ENCODE peak calls at places on chromosomes 12 and 14, in seven cellular contexts. W is osteocyte, O is HFF-Myc, I is PC-3, K is stomach, S is GM10248, D is foreskin fibroblast. P is an unnamed sample.

GRCh38 chr14:82009076-82009475 is 475.4 kb upstream of the SEL1L start:
- DNase-seq in W (no peak), O (no peak), I (no peak), K (no peak), S (no peak), D (no peak), P (no peak)

GRCh38 chr12:100141998-100142850 is 450 bp downstream of the BLTP3B start:
- DNase-seq in W (no peak), O (no peak), I (peak; percentile 13), K (peak; percentile 75), S (peak; percentile 39), D (peak; percentile 44), P (peak; percentile 52)

GRCh38 chr14:105452963-105453362 is 21.7 kb upstream of the CRIP2 start:
- DNase-seq in W (no peak), O (no peak), I (no peak), K (no peak), S (no peak), D (no peak), P (no peak)

GRCh38 chr14:93676416-93676958 is 111.8 kb downstream of the PRIMA1 start:
- DNase-seq in W (no peak), O (no peak), I (no peak), K (no peak), S (no peak), D (no peak), P (no peak)

GRCh38 chr12:6369916-6370575 is 5.3 kb downstream of the SCNN1A start:
- DNase-seq in W (no peak), O (no peak), I (no peak), K (no peak), S (no peak), D (peak; percentile 54), P (no peak)

GRCh38 chr14:31340297-31341063 is 79.9 kb downstream of the HEATR5A start:
- DNase-seq in W (no peak), O (no peak), I (peak; percentile 66), K (no peak), S (no peak), D (no peak), P (no peak)

GRCh38 chr14:61322799-61323290 is 1.5 kb downstream of the PRKCH start:
- DNase-seq in W (no peak), O (no peak), I (peak; percentile 89), K (no peak), S (no peak), D (peak; percentile 22), P (no peak)

GRCh38 chr12:85466906-85467305 is 186.9 kb downstream of the ALX1 start:
- DNase-seq in W (no peak), O (no peak), I (peak; percentile 66), K (no peak), S (no peak), D (peak; percentile 46), P (no peak)

GRCh38 chr12:98618952-98619351 is 25.5 kb downstream of the SLC25A3 start:
- DNase-seq in W (no peak), O (no peak), I (no peak), K (no peak), S (no peak), D (peak; percentile 63), P (no peak)

GRCh38 chr12:116241157-116241772 is 36.2 kb downstream of the MED13L start:
- DNase-seq in W (no peak), O (no peak), I (peak; percentile 73), K (no peak), S (no peak), D (no peak), P (no peak)

GRCh38 chr14:101502761-101503392 is 58.4 kb upstream of the DIO3 start:
- DNase-seq in W (no peak), O (no peak), I (no peak), K (peak; percentile 19), S (no peak), D (no peak), P (no peak)

GRCh38 chr12:57545809-57546437 is 1.1 kb downstream of the DCTN2 start:
- DNase-seq in W (no peak), O (no peak), I (peak; percentile 69), K (no peak), S (no peak), D (no peak), P (no peak)

GRCh38 chr12:80271770-80272169 is 172.3 kb upstream of the PTPRQ start:
- DNase-seq in W (no peak), O (no peak), I (no peak), K (no peak), S (no peak), D (peak; percentile 31), P (no peak)

GRCh38 chr12:6310771-6311610 is 509 bp downstream of the PLEKHG6 start:
- DNase-seq in W (no peak), O (no peak), I (no peak), K (peak; percentile 40), S (no peak), D (no peak), P (no peak)

GRCh38 chr12:89235189-89235993 is 116.9 kb downstream of the DUSP6 start:
- DNase-seq in W (no peak), O (no peak), I (no peak), K (no peak), S (no peak), D (no peak), P (no peak)

GRCh38 chr14:69259531-69260245 is at the start of gene GALNT16:
- DNase-seq in W (no peak), O (no peak), I (no peak), K (peak; percentile 38), S (peak; percentile 39), D (peak; percentile 67), P (peak; percentile 72)

DNA sequence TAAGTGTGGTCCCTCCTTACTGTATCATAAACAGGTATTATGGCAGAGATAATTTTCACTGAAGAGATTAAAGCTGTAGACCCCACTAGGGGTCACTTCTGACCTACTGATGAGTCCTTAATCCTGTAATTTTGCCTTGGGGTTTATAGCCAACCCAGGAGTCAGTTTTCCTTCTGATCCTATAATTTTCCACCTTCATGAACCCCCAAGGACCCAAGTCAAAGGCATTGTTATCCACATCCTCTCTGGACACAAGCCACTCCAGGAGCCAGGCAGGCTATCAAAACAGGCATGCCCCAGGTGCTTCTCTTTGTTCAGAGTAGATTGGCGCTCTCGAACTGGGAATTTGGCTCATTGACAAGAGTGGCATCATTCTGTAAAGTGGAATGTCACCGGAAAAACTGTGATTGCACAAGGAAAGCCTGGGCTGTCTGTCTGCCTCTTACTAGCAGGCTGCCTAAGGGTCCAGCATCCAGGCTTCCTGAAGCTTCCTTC is 1523.3 kb upstream of the FLRT2 start:
- DNase-seq in W (no peak), O (no peak), I (peak; percentile 8), K (no peak), S (no peak), D (no peak), P (no peak)
- TF ChIP-seq CTCF in W (peak; percentile 28), O (no peak), I (no peak), K (no peak), S (no peak), D (no peak), P (no peak)

GRCh38 chr14:73599494-73599893 is 7.8 kb downstream of the ACOT4 start:
- DNase-seq in W (no peak), O (no peak), I (no peak), K (no peak), S (no peak), D (no peak), P (no peak)
- TF ChIP-seq CTCF in W (no peak), O (no peak), I (no peak), K (no peak), S (no peak), D (no peak), P (no peak)

GRCh38 chr12:108690191-108690518 is 41.2 kb downstream of the CORO1C start:
- DNase-seq in W (no peak), O (no peak), I (no peak), K (no peak), S (no peak), D (no peak), P (no peak)

GRCh38 chr12:108691154-108691994 is 39.9 kb downstream of the CORO1C start:
- DNase-seq in W (peak; percentile 96), O (peak; percentile 99), I (peak; percentile 100), K (peak; percentile 80), S (peak; percentile 57), D (peak; percentile 100), P (peak; percentile 62)

GRCh38 chr12:108690799-108691153 is 40.5 kb downstream of the CORO1C start:
- DNase-seq in W (no peak), O (no peak), I (no peak), K (no peak), S (no peak), D (no peak), P (no peak)

GRCh38 chr12:108691995-108692808 is 39.1 kb downstream of the CORO1C start:
- DNase-seq in W (no peak), O (no peak), I (no peak), K (no peak), S (no peak), D (peak; percentile 49), P (no peak)

DNA sequence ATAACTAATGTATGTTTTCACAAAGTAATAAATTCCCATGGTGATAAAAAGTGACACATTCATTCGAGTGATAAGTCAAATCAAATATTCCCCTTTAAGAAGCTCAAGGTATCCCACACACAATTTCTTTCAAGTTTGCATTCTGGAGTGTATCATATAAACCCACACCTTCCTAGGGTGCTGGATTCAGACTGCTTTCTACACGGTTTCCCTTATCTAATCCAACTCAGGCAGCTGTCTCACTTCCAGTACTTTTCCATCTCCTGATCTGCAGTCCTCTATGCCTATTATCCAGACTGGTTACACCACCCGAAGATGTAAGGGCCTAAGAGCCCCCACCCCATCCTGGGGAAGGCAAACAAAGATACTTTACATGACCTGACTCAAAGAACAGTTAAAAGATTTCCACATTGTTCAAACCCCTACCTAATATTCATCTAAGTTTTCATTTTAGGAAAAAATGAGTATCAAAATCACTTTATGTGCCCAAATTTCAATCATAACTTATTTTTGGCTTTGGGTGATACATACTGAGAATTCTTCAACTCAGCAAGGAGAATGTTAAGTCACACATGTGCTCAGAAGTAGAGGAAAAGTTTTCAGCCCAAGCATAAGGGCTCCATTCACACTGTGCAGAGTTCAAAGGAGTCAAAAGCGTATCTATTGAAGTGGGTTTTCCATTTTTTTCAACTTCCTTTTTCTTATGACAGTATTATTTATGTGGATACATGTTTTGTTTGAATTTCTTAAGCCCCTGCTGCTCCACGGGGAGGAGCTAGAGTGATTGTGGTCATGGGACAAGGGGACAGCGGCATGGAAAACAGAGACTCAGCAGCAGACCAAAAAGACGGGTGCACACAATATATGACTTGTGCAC is 41.8 kb downstream of the CORO1C start:
- DNase-seq in W (no peak), O (no peak), I (no peak), K (no peak), S (no peak), D (peak; percentile 63), P (no peak)
- TF ChIP-seq CTCF in W (peak; percentile 38), O (no peak), I (no peak), K (no peak), S (no peak), D (no peak), P (peak; percentile 3)

GRCh38 chr12:120366884-120367251 is 2.1 kb downstream of the MSI1 start:
- DNase-seq in W (no peak), O (no peak), I (no peak), K (no peak), S (no peak), D (no peak), P (no peak)

GRCh38 chr12:120366341-120366705 is 2.6 kb downstream of the MSI1 start:
- DNase-seq in W (no peak), O (no peak), I (no peak), K (no peak), S (no peak), D (no peak), P (no peak)

GRCh38 chr12:120367924-120368788 is 808 bp downstream of the MSI1 start:
- DNase-seq in W (no peak), O (no peak), I (no peak), K (no peak), S (no peak), D (peak; percentile 47), P (no peak)

GRCh38 chr12:120368789-120369475 is at the start of gene MSI1:
- DNase-seq in W (no peak), O (no peak), I (no peak), K (no peak), S (no peak), D (no peak), P (no peak)

GRCh38 chr12:120367252-120367923 is 1.6 kb downstream of the MSI1 start:
- DNase-seq in W (no peak), O (no peak), I (no peak), K (no peak), S (no peak), D (peak; percentile 23), P (no peak)
- TF ChIP-seq CTCF in W (peak; percentile 51), O (peak; percentile 57), I (peak; percentile 58), K (no peak), S (peak; percentile 41), D (peak; percentile 19), P (peak; percentile 47)